ENCODE peak calls at places on chromosomes 12 and 14, in five cellular contexts. I is NCI-H1105 treated with DMSO at 0.1 percent for 48 hours, C is GM12878, J is memory B cell, W is occipital lobe. K is an unnamed sample.

GRCh38 chr12:21065845-21066244 is 65.1 kb upstream of the SLCO1B1 start:
- DNase-seq in I (peak; percentile 34), C (no peak), J (no peak), W (no peak), K (no peak)

GRCh38 chr12:58262796-58263195 is 321.4 kb downstream of the ATP23 start:
- DNase-seq in I (no peak), C (no peak), J (no peak), W (no peak), K (no peak)

GRCh38 chr12:89733579-89734201 is 25.1 kb upstream of the ATP2B1 start:
- DNase-seq in I (no peak), C (no peak), J (no peak), W (no peak), K (no peak)

GRCh38 chr12:82299617-82300016 is 58.6 kb downstream of the CCDC59 start:
- DNase-seq in I (no peak), C (no peak), J (no peak), W (no peak), K (no peak)

GRCh38 chr14:74609721-74610120 is 2.3 kb downstream of the LTBP2 start:
- DNase-seq in I (no peak), C (no peak), J (no peak), W (no peak), K (no peak)

GRCh38 chr12:30507576-30507975 is 188.1 kb downstream of the IPO8 start:
- DNase-seq in I (no peak), C (no peak), J (no peak), W (no peak), K (no peak)

GRCh38 chr12:131753757-131754156 is 42.9 kb downstream of the SFSWAP start:
- DNase-seq in I (no peak), C (no peak), J (no peak), W (no peak), K (no peak)

GRCh38 chr12:88634008-88634407 is 53.7 kb upstream of the KITLG start:
- DNase-seq in I (no peak), C (no peak), J (no peak), W (no peak), K (no peak)

GRCh38 chr12:62813031-62813829 is 121.7 kb downstream of the PPM1H start:
- DNase-seq in I (no peak), C (no peak), J (no peak), W (peak; percentile 46), K (no peak)

GRCh38 chr14:65237023-65237814 is 134.9 kb upstream of the MAX start:
- DNase-seq in I (no peak), C (no peak), J (no peak), W (no peak), K (no peak)

GRCh38 chr12:109760930-109761630 is 47.5 kb downstream of the FAM222A start:
- DNase-seq in I (no peak), C (no peak), J (no peak), W (no peak), K (no peak)

GRCh38 chr14:86936556-86936955 is 1056.4 kb downstream of the GALC start:
- DNase-seq in I (no peak), C (no peak), J (no peak), W (no peak), K (no peak)

GRCh38 chr12:14845350-14845750 is 2.0 kb upstream of the ART4 start:
- DNase-seq in I (peak; percentile 48), C (no peak), J (peak; percentile 44), W (no peak), K (peak; percentile 66)

GRCh38 chr14:64438181-64438839 is 27.0 kb upstream of the AKAP5 start:
- DNase-seq in I (no peak), C (no peak), J (no peak), W (peak; percentile 4), K (no peak)

GRCh38 chr12:22014783-22015144 is 31.3 kb upstream of the CMAS start:
- DNase-seq in I (no peak), C (no peak), J (no peak), W (no peak), K (no peak)

GRCh38 chr12:118356809-118357326 is 15.8 kb downstream of the TAOK3 start:
- DNase-seq in I (no peak), C (no peak), J (no peak), W (no peak), K (no peak)

GRCh38 chr12:89770391-89770790 is 61.8 kb upstream of the ATP2B1 start:
- DNase-seq in I (no peak), C (no peak), J (no peak), W (no peak), K (no peak)

GRCh38 chr12:123056053-123056452 is 75.6 kb downstream of the ARL6IP4 start:
- DNase-seq in I (no peak), C (no peak), J (no peak), W (no peak), K (peak; percentile 14)

GRCh38 chr12:31876568-31877424 is 82.4 kb upstream of the RESF1 start:
- DNase-seq in I (no peak), C (no peak), J (no peak), W (no peak), K (no peak)

GRCh38 chr12:119803391-119803791 is 73.7 kb downstream of the CIT start:
- DNase-seq in I (no peak), C (no peak), J (no peak), W (peak; percentile 45), K (no peak)

K was measured in DMS79 treated with DMSO at 0.1 percent for 48 hours.